ENCODE peak calls at places on chromosomes 16 and 17, in eight cellular contexts. B is activated naive CD8-positive, alpha-beta T cell treated with anti-CD3 and anti-CD28 coated beads for 36 hours; H is HL-60; W is tibial artery; R is spleen; L is RWPE1; C is effector CD4-positive, alpha-beta T cell; X is stimulated activated CD4-positive, alpha-beta T cell treated with anti-CD3 and anti-CD28 coated beads, Interleukin-12 subunit alpha, Interleukin-12 subunit beta, amount 100 ng/mL, for 4 hours. T is an unnamed sample.

GRCh38 chr17:45287526-45288264 is 25.8 kb upstream of the SPATA32 start:
- DNase-seq in B (no peak), H (no peak), W (no peak), R (no peak), L (no peak), C (no peak), X (no peak), T (no peak)

GRCh38 chr16:11734653-11735043 is 8.0 kb downstream of the TXNDC11 start:
- DNase-seq in B (no peak), H (no peak), W (no peak), R (no peak), L (no peak), C (no peak), X (no peak), T (no peak)

GRCh38 chr16:87240211-87241134 is 76.7 kb downstream of the C16orf95 start:
- DNase-seq in B (no peak), H (no peak), W (no peak), R (no peak), L (peak), C (no peak), X (no peak), T (no peak)

GRCh38 chr17:38738007-38738662 is 8.0 kb downstream of the CISD3 start:
- DNase-seq in B (no peak), H (no peak), W (no peak), R (no peak), L (no peak), C (no peak), X (no peak), T (no peak)

GRCh38 chr16:11161974-11162373 is 94.0 kb downstream of the SOCS1 start:
- DNase-seq in B (no peak), H (no peak), W (no peak), R (peak), L (no peak), C (no peak), X (no peak), T (no peak)

GRCh38 chr16:86018487-86018886 is 119.5 kb downstream of the IRF8 start:
- DNase-seq in B (no peak), H (peak), W (peak), R (no peak), L (no peak), C (no peak), X (no peak), T (no peak)

GRCh38 chr16:12833939-12834338 is 30.3 kb upstream of the CPPED1 start:
- DNase-seq in B (no peak), H (no peak), W (no peak), R (no peak), L (peak), C (no peak), X (no peak), T (no peak)

GRCh38 chr16:79069634-79070033 is 530.9 kb downstream of the MAF start:
- DNase-seq in B (no peak), H (no peak), W (no peak), R (no peak), L (no peak), C (no peak), X (no peak), T (no peak)

GRCh38 chr17:6780886-6781285 is 4.9 kb downstream of the FBXO39 start:
- DNase-seq in B (peak), H (no peak), W (no peak), R (no peak), L (no peak), C (no peak), X (no peak), T (no peak)

GRCh38 chr16:57093845-57094564 is 1.6 kb downstream of the CPNE2 start:
- DNase-seq in B (no peak), H (no peak), W (no peak), R (no peak), L (no peak), C (no peak), X (no peak), T (no peak)

GRCh38 chr17:19325542-19325941 is 37.0 kb downstream of the B9D1 start:
- DNase-seq in B (no peak), H (no peak), W (no peak), R (no peak), L (no peak), C (no peak), X (no peak), T (no peak)

GRCh38 chr16:23712976-23713375 is at the start of gene ERN2:
- DNase-seq in B (no peak), H (no peak), W (no peak), R (peak), L (no peak), C (no peak), X (no peak), T (no peak)

GRCh38 chr17:17269926-17270773 is 10.9 kb downstream of the COPS3 start:
- DNase-seq in B (peak), H (no peak), W (no peak), R (no peak), L (no peak), C (no peak), X (peak), T (peak)

GRCh38 chr17:75093543-75094158 is 5.9 kb downstream of the SLC16A5 start:
- DNase-seq in B (no peak), H (no peak), W (no peak), R (no peak), L (no peak), C (no peak), X (no peak), T (no peak)

GRCh38 chr17:17387017-17387416 is 83.8 kb downstream of the NT5M start:
- DNase-seq in B (no peak), H (no peak), W (no peak), R (no peak), L (peak), C (no peak), X (no peak), T (no peak)

GRCh38 chr17:79812969-79813825 is 16.3 kb upstream of the CBX8 start:
- DNase-seq in B (no peak), H (no peak), W (no peak), R (no peak), L (no peak), C (no peak), X (no peak), T (peak)

GRCh38 chr17:29615492-29616299 is 7.0 kb downstream of the CORO6 start:
- DNase-seq in B (peak), H (peak), W (peak), R (peak), L (peak), C (peak), X (peak), T (peak)

GRCh38 chr17:49361129-49361901 is 735 bp downstream of the ZNF652 start:
- DNase-seq in B (peak), H (peak), W (no peak), R (peak), L (peak), C (peak), X (peak), T (no peak)

GRCh38 chr16:49483651-49484451 is 110.2 kb downstream of the C16orf78 start:
- DNase-seq in B (no peak), H (no peak), W (peak), R (peak), L (no peak), C (no peak), X (no peak), T (no peak)

GRCh38 chr16:48300391-48300856 is 53.1 kb upstream of the ABCC11 start:
- DNase-seq in B (no peak), H (no peak), W (no peak), R (no peak), L (no peak), C (no peak), X (no peak), T (no peak)

GRCh38 chr17:62621223-62621622 is 6.2 kb upstream of the MRC2 start:
- DNase-seq in B (no peak), H (no peak), W (no peak), R (no peak), L (no peak), C (no peak), X (no peak), T (no peak)

GRCh38 chr16:48720266-48720665 is 110.3 kb upstream of the N4BP1 start:
- DNase-seq in B (no peak), H (no peak), W (no peak), R (no peak), L (peak), C (no peak), X (no peak), T (peak)

GRCh38 chr16:47728229-47728628 is 267.1 kb downstream of the PHKB start:
- DNase-seq in B (no peak), H (no peak), W (no peak), R (no peak), L (no peak), C (no peak), X (no peak), T (no peak)

GRCh38 chr17:19904924-19905323 is 37.2 kb upstream of the ULK2 start:
- DNase-seq in B (no peak), H (no peak), W (peak), R (peak), L (no peak), C (no peak), X (no peak), T (no peak)

GRCh38 chr17:2449486-2449885 is 48.6 kb upstream of the MNT start:
- DNase-seq in B (no peak), H (no peak), W (no peak), R (no peak), L (no peak), C (no peak), X (no peak), T (no peak)

GRCh38 chr17:7851438-7852261 is 3.2 kb upstream of the TMEM88 start:
- DNase-seq in B (peak), H (peak), W (peak), R (peak), L (peak), C (peak), X (peak), T (peak)

GRCh38 chr17:44014437-44015172 is at the start of gene TMEM101:
- DNase-seq in B (peak), H (peak), W (peak), R (peak), L (peak), C (peak), X (peak), T (peak)

GRCh38 chr17:16258916-16259315 is 41.9 kb downstream of the PIGL start:
- DNase-seq in B (no peak), H (peak), W (no peak), R (no peak), L (no peak), C (no peak), X (no peak), T (no peak)

GRCh38 chr17:35752945-35753764 is at the start of gene GAS2L2:
- DNase-seq in B (no peak), H (no peak), W (no peak), R (no peak), L (no peak), C (no peak), X (no peak), T (no peak)

GRCh38 chr17:64240261-64240740 is 22.8 kb downstream of the TEX2 start:
- DNase-seq in B (no peak), H (no peak), W (no peak), R (no peak), L (no peak), C (no peak), X (no peak), T (no peak)